ENCODE peak calls at places on chromosomes 1 and 21, in five cellular contexts. J is HepG2, E is H1, W is GM12878, O is K562. D is an unnamed sample.

GRCh38 chr1:40641601-40642242 is 23.8 kb downstream of the RIMS3 start:
- DNase-seq in O (no peak), W (no peak), E (no peak), J (no peak), D (no peak)

GRCh38 chr1:18100493-18101063 is 7.0 kb upstream of the IGSF21 start:
- DNase-seq in E (peak), J (peak), O (peak), W (peak), D (peak)

GRCh38 chr1:228072658-228073043 is 9.9 kb upstream of the ARF1 start:
- DNase-seq in J (no peak), E (no peak), O (no peak), W (no peak), D (no peak)

GRCh38 chr21:46459356-46460112 is 843 bp downstream of the DIP2A start:
- DNase-seq in E (peak), O (peak), W (no peak), J (no peak), D (no peak)

GRCh38 chr21:42187976-42188653 is 30.8 kb upstream of the ABCG1 start:
- DNase-seq in W (peak), E (no peak), J (no peak), O (no peak), D (no peak)

GRCh38 chr1:206788487-206789050 is 16.3 kb upstream of the IL10 start:
- DNase-seq in E (no peak), J (no peak), W (no peak), O (no peak), D (no peak)

GRCh38 chr1:75855010-75855409 is 58.3 kb downstream of the MSH4 start:
- DNase-seq in O (peak), E (no peak), W (no peak), J (peak), D (peak)

GRCh38 chr1:233679598-233679997 is 65.7 kb downstream of the KCNK1 start:
- DNase-seq in O (no peak), J (no peak), E (no peak), W (no peak), D (no peak)

GRCh38 chr1:166910396-166910994 is 34.4 kb upstream of the TADA1 start:
- DNase-seq in O (peak), J (peak), W (peak), E (peak), D (peak)

GRCh38 chr1:176878750-176879536 is 285.6 kb downstream of the ASTN1 start:
- DNase-seq in E (peak), J (no peak), W (no peak), O (peak), D (no peak)

GRCh38 chr1:198848649-198849048 is 209.8 kb downstream of the PTPRC start:
- DNase-seq in J (no peak), E (no peak), O (no peak), W (no peak), D (no peak)

GRCh38 chr1:8629241-8630091 is 188.0 kb downstream of the RERE start:
- DNase-seq in J (peak), W (peak), O (no peak), E (no peak), D (no peak)

GRCh38 chr1:65175171-65176070 is 27.4 kb downstream of the AK4 start:
- DNase-seq in O (no peak), J (no peak), E (no peak), W (no peak), D (no peak)

DNA sequence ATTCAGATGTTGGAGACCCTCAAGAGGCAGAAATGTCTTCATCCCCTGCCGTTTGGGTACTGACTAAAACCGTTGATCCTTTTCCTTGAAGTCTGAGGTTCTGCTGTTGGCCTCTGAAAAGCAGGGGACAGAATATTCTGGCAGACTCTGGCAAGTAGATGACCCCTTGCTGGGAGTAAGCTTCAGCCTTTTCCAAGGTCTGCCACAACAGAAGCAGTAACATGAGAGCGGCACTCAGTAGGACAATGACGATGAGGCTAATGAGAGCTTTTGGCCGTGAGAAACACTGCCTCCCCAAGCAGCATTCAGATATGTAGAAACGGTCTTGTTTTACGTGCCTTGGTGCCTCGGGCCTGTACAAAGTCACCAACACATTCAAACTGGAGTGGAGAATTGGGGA is 143.7 kb downstream of the ST6GALNAC5 start:
- DNase-seq in E (no peak), W (no peak), J (no peak), O (no peak), D (no peak)
- TF ChIP-seq SRF in E (no peak), W (no peak), J (no peak), O (no peak), D (no peak)

GRCh38 chr1:4972761-4973320 is 318.4 kb downstream of the AJAP1 start:
- DNase-seq in O (no peak), J (no peak), W (no peak), E (no peak), D (no peak)

GRCh38 chr1:4973341-4973740 is 318.9 kb downstream of the AJAP1 start:
- DNase-seq in W (no peak), E (no peak), J (no peak), O (no peak), D (no peak)

GRCh38 chr1:4970532-4970931 is 316.1 kb downstream of the AJAP1 start:
- DNase-seq in W (no peak), E (no peak), J (no peak), O (no peak), D (no peak)

GRCh38 chr1:4969556-4970129 is 315.2 kb downstream of the AJAP1 start:
- DNase-seq in O (no peak), E (no peak), J (no peak), W (no peak), D (no peak)

GRCh38 chr1:4971666-4972065 is 317.3 kb downstream of the AJAP1 start:
- DNase-seq in E (no peak), J (no peak), O (no peak), W (no peak), D (no peak)
- TF ChIP-seq SRF in E (no peak), J (no peak), O (no peak), W (no peak), D (no peak)

DNA sequence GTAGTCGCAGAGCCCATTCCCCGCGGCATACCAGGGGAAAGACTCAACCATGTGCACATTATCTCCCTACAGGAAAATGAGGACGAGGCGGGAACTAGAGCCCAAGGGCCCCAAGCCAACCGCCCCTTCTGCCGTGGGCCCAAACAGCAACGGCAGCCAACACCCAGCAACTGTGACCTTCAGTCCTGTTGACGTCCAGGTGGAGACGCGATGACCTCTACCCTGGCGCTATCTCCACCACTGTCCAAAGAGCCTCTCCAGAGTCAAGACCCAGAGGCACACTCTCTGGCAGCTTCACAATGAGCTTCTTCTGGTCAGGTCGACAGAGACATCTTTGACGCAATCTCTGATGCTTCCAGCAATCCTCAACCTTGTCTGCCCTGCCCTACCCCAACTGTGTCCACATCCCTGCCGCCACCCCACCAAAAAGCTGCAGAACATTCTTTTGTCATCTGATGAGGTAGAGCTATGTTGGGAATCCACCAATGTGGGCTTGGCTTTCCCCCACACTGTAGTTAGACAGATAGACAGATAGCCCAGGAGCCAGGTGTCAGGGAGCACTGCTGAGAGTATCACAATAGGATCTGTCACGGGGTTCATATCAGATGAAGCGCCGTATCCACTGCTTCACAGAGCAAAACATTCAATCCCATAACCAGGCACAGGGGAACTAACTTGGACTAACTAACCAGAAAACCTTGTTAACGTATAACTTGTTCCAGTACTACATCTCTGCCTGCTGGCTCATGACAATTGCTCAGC is 37.4 kb upstream of the SRRM1 start:
- DNase-seq in E (no peak), O (no peak), W (no peak), J (peak), D (no peak)
- TF ChIP-seq SRF in E (no peak), O (no peak), W (no peak), J (no peak), D (no peak)

GRCh38 chr1:94121411-94121821 is 468 bp upstream of the ABCA4 start:
- DNase-seq in W (no peak), O (no peak), J (peak), E (no peak), D (no peak)

GRCh38 chr1:94120983-94121382 is at the start of gene ABCA4:
- DNase-seq in O (no peak), E (no peak), J (no peak), W (no peak), D (no peak)

GRCh38 chr1:94120591-94120901 is 402 bp downstream of the ABCA4 start:
- DNase-seq in O (no peak), E (no peak), W (no peak), J (no peak), D (no peak)

GRCh38 chr1:94119306-94119705 is 1.6 kb downstream of the ABCA4 start:
- DNase-seq in W (no peak), E (no peak), J (no peak), O (no peak), D (no peak)

DNA sequence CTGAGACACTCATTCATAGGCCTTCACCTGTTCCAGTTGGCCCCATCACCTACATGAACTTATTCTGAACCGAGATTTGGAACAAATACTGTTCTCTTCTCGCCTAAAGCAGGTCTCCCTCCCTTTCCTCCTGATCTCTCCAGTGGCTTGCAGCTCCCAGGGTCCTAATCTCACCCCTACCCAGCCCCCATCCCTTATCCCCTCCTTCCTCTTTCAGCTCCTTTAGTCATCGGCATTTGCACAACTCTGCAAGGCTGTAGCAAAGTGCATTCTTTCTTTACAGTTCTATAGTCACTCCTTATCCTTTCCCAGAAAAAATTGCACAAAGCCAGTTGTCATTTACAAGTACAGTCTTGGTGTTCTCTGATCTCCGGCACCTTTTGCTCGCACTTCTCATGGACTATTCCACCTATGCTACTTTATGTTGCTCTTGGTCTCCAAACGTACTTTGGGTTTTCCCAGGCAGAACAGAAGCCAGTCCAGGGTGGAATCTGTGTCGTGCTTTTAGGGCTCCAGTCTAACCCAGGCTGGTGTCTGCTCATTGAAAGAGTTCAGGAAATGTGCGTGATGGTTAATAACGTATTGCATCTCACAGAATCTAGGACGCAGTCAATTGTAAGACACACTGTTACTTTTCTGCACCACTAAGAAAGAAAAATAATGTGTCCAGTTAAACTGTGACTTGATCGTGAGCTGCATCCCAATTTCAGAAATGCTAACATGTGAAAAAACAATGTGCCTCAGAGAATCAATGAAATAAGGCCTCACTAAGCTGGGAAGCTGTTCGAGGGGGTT is 955 bp downstream of the ABCA4 start:
- DNase-seq in E (no peak), O (no peak), J (no peak), W (no peak), D (no peak)
- TF ChIP-seq SRF in E (no peak), O (no peak), J (no peak), W (no peak), D (no peak)

DNA sequence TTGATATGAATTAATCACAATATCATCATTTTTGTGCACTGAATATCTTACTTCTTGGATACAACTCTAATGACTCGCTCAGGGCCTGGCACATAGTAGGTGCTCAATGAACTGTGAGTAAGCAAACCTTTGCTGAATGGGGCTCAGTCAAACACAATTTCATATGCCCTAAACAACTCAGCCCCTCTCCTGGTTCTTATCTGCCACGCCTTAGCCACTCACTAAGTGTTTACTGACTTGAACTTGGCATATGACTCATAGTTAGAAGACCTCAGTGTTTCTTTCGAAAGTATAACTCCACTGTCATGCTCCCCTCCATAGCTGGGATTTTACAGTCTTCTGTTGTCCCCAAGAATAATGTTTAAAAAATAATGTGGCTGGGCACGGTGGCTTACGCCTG is 4.8 kb upstream of the IFNLR1 start:
- DNase-seq in O (peak), J (no peak), W (no peak), E (no peak), D (no peak)
- TF ChIP-seq SRF in O (no peak), J (no peak), W (no peak), E (no peak), D (no peak)

GRCh38 chr1:117592155-117592554 is 13.7 kb upstream of the TENT5C start:
- DNase-seq in E (no peak), W (no peak), J (no peak), O (no peak), D (no peak)
- TF ChIP-seq SRF in E (no peak), W (no peak), J (no peak), O (no peak), D (no peak)

D was measured in HCT116.